ENCODE peak calls at places on chromosomes 13 and 19, in eight cellular contexts. One of them, this sample, is unnamed.

GRCh38 chr13:22569830-22570229 is 610.9 kb upstream of the SGCG start:
- DNase-seq in ovary: no peak
- DNase-seq in mammary epithelial cell: no peak
- DNase-seq in upper lobe of right lung: no peak
- DNase-seq in right atrium auricular region: no peak
- DNase-seq in esophagus squamous epithelium: no peak
- DNase-seq in Peyer's patch: no peak
- DNase-seq in colonic mucosa: no peak
- DNase-seq in this sample: no peak

GRCh38 chr19:3969435-3970312 is 1.2 kb downstream of the DAPK3 start:
- DNase-seq in esophagus squamous epithelium: no peak
- DNase-seq in ovary: peak; percentile 42
- DNase-seq in colonic mucosa: no peak
- DNase-seq in mammary epithelial cell: peak; percentile 95
- DNase-seq in right atrium auricular region: no peak
- DNase-seq in upper lobe of right lung: no peak
- DNase-seq in Peyer's patch: no peak
- DNase-seq in this sample: no peak

GRCh38 chr19:38693380-38694223 is 46.2 kb downstream of the ACTN4 start:
- DNase-seq in Peyer's patch: peak; percentile 53
- DNase-seq in colonic mucosa: no peak
- DNase-seq in mammary epithelial cell: peak; percentile 98
- DNase-seq in ovary: no peak
- DNase-seq in esophagus squamous epithelium: no peak
- DNase-seq in right atrium auricular region: no peak
- DNase-seq in upper lobe of right lung: peak; percentile 60
- DNase-seq in this sample: no peak

GRCh38 chr13:110070046-110070445 is 236.9 kb downstream of the COL4A1 start:
- DNase-seq in upper lobe of right lung: no peak
- DNase-seq in Peyer's patch: no peak
- DNase-seq in esophagus squamous epithelium: no peak
- DNase-seq in right atrium auricular region: no peak
- DNase-seq in mammary epithelial cell: no peak
- DNase-seq in ovary: no peak
- DNase-seq in colonic mucosa: no peak
- DNase-seq in this sample: no peak

GRCh38 chr13:108618233-108618632 is 11.2 kb upstream of the MYO16 start:
- DNase-seq in upper lobe of right lung: no peak
- DNase-seq in Peyer's patch: no peak
- DNase-seq in ovary: no peak
- DNase-seq in esophagus squamous epithelium: no peak
- DNase-seq in colonic mucosa: no peak
- DNase-seq in right atrium auricular region: no peak
- DNase-seq in mammary epithelial cell: no peak
- DNase-seq in this sample: no peak

GRCh38 chr13:27263438-27263837 is 7.2 kb upstream of the RASL11A start:
- DNase-seq in ovary: no peak
- DNase-seq in Peyer's patch: no peak
- DNase-seq in right atrium auricular region: no peak
- DNase-seq in upper lobe of right lung: no peak
- DNase-seq in colonic mucosa: no peak
- DNase-seq in esophagus squamous epithelium: no peak
- DNase-seq in mammary epithelial cell: no peak
- DNase-seq in this sample: no peak

GRCh38 chr19:1245884-1246816 is 2.2 kb upstream of the MIDN start:
- DNase-seq in colonic mucosa: peak; percentile 78
- DNase-seq in mammary epithelial cell: no peak
- DNase-seq in ovary: peak; percentile 80
- DNase-seq in right atrium auricular region: peak; percentile 90
- DNase-seq in esophagus squamous epithelium: no peak
- DNase-seq in Peyer's patch: no peak
- DNase-seq in upper lobe of right lung: peak; percentile 83
- DNase-seq in this sample: peak; percentile 77

GRCh38 chr19:45862564-45863334 is at the start of gene SYMPK:
- DNase-seq in colonic mucosa: peak; percentile 98
- DNase-seq in esophagus squamous epithelium: peak; percentile 95
- DNase-seq in right atrium auricular region: peak; percentile 99
- DNase-seq in ovary: peak; percentile 98
- DNase-seq in upper lobe of right lung: peak; percentile 99
- DNase-seq in Peyer's patch: peak; percentile 98
- DNase-seq in mammary epithelial cell: peak; percentile 98
- DNase-seq in this sample: peak; percentile 99

GRCh38 chr19:35268546-35269424 is at the start of gene USF2:
- DNase-seq in ovary: peak; percentile 81
- DNase-seq in right atrium auricular region: no peak
- DNase-seq in upper lobe of right lung: peak; percentile 91
- DNase-seq in Peyer's patch: peak; percentile 82
- DNase-seq in colonic mucosa: peak; percentile 73
- DNase-seq in mammary epithelial cell: peak; percentile 50
- DNase-seq in esophagus squamous epithelium: no peak
- DNase-seq in this sample: peak; percentile 86

DNA sequence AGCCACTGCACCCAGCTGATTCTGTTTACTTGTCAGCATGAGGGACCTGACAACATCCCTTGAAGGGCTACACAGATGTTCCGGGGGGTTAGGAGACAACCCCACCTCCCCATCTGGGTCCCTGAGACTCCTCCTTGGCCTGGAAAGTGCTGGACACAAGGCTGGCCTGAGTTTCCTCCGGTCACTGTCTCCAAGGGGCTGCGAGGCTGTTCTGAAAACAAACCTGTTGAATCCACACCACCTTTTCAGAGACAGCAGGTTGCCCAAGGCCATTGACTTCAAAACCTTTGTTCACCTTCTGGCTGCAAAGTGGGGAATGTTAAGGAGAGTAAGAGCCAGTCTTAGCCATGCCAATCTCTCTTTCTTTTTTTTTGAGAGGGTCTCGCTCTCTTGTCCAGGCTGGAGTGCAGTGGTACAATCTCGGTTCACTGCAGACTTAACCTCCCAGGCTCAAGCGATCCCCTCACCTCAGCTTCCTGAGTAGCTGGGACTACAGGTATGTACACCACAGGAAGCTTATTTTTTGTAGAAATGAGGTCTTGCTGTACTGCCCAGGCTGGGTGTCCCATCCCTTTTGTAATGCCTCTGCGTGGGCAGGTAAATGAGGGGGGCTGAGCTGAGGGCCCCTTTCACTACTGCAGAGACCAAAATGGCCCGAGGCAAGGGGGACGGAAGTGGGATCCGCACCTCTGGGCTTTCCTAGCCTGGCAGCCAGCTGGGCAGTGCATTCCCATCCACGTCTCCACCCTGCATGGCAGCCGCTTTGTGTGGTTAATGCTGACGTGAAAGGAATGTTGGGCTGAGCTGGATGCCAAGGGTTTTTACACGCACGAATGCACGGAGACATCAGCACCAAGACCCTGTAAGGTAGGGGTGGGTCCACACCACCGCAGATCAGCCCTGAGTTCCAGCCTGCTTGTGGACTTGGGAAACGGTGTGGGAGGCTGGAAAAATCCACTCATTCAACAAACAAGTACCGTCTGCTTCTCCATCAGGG is 1.9 kb upstream of the ZNF628 start:
- DNase-seq in upper lobe of right lung: no peak
- DNase-seq in esophagus squamous epithelium: no peak
- DNase-seq in ovary: no peak
- DNase-seq in Peyer's patch: no peak
- DNase-seq in mammary epithelial cell: peak; percentile 84
- DNase-seq in colonic mucosa: no peak
- DNase-seq in right atrium auricular region: no peak
- DNase-seq in this sample: no peak
- TF ChIP-seq CTCF in upper lobe of right lung: no peak
- TF ChIP-seq CTCF in esophagus squamous epithelium: no peak
- TF ChIP-seq CTCF in ovary: no peak
- TF ChIP-seq CTCF in Peyer's patch: no peak
- TF ChIP-seq CTCF in mammary epithelial cell: no peak
- TF ChIP-seq CTCF in colonic mucosa: no peak
- TF ChIP-seq CTCF in right atrium auricular region: no peak
- TF ChIP-seq CTCF in this sample: no peak

GRCh38 chr13:113169277-113170272 is 11.1 kb downstream of the PROZ start:
- DNase-seq in upper lobe of right lung: no peak
- DNase-seq in right atrium auricular region: no peak
- DNase-seq in mammary epithelial cell: no peak
- DNase-seq in Peyer's patch: no peak
- DNase-seq in ovary: no peak
- DNase-seq in esophagus squamous epithelium: no peak
- DNase-seq in colonic mucosa: no peak
- DNase-seq in this sample: no peak

GRCh38 chr13:113166681-113167080 is 8.2 kb downstream of the PROZ start:
- DNase-seq in ovary: no peak
- DNase-seq in esophagus squamous epithelium: no peak
- DNase-seq in upper lobe of right lung: no peak
- DNase-seq in Peyer's patch: no peak
- DNase-seq in mammary epithelial cell: no peak
- DNase-seq in right atrium auricular region: no peak
- DNase-seq in colonic mucosa: no peak
- DNase-seq in this sample: no peak

GRCh38 chr13:113167575-113167974 is 9.1 kb downstream of the PROZ start:
- DNase-seq in right atrium auricular region: no peak
- DNase-seq in upper lobe of right lung: no peak
- DNase-seq in esophagus squamous epithelium: no peak
- DNase-seq in mammary epithelial cell: no peak
- DNase-seq in ovary: no peak
- DNase-seq in colonic mucosa: no peak
- DNase-seq in Peyer's patch: no peak
- DNase-seq in this sample: no peak

GRCh38 chr13:113166266-113166665 is 7.8 kb downstream of the PROZ start:
- DNase-seq in upper lobe of right lung: no peak
- DNase-seq in Peyer's patch: no peak
- DNase-seq in colonic mucosa: no peak
- DNase-seq in esophagus squamous epithelium: no peak
- DNase-seq in right atrium auricular region: no peak
- DNase-seq in ovary: no peak
- DNase-seq in mammary epithelial cell: no peak
- DNase-seq in this sample: no peak

DNA sequence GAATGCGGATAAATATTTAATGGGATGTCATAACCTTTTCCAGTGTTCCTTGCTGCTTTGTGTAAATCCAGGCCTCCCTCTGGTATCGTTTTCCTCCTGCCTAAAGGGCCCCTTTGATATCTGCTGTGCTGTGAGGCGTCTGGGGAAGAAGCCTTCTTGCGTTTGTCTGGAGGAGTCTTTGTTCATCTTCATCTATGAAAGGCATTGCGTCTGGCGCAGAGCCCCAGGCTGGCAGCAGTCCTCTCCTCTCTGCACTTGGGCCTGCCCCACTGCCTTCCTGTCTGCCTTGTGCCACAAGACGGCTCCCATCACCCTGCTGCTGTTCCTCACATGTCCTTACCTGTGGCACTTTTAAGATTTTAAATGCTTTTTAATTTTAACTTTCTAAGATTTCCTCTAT is 9.8 kb downstream of the PROZ start:
- DNase-seq in ovary: no peak
- DNase-seq in colonic mucosa: no peak
- DNase-seq in Peyer's patch: no peak
- DNase-seq in esophagus squamous epithelium: no peak
- DNase-seq in mammary epithelial cell: no peak
- DNase-seq in upper lobe of right lung: no peak
- DNase-seq in right atrium auricular region: no peak
- DNase-seq in this sample: no peak
- H3K4me1 ChIP-seq in ovary: no peaks in the 10 kb centered on the region
- H3K4me1 ChIP-seq in colonic mucosa: no peaks in the 10 kb centered on the region
- H3K4me1 ChIP-seq in Peyer's patch: no peaks in the 10 kb centered on the region
- H3K4me1 ChIP-seq in esophagus squamous epithelium: no peaks in the 10 kb centered on the region
- H3K4me1 ChIP-seq in mammary epithelial cell: no peaks in the 10 kb centered on the region
- H3K4me1 ChIP-seq in upper lobe of right lung: no peaks in the 10 kb centered on the region
- H3K4me1 ChIP-seq in right atrium auricular region: no peaks in the 10 kb centered on the region
- H3K4me1 ChIP-seq in this sample: no peaks in the 10 kb centered on the region

GRCh38 chr13:36450534-36450933 is 18.2 kb downstream of the CCNA1 start:
- DNase-seq in upper lobe of right lung: no peak
- DNase-seq in colonic mucosa: no peak
- DNase-seq in esophagus squamous epithelium: no peak
- DNase-seq in ovary: no peak
- DNase-seq in mammary epithelial cell: no peak
- DNase-seq in right atrium auricular region: no peak
- DNase-seq in Peyer's patch: no peak
- DNase-seq in this sample: no peak

GRCh38 chr13:36454962-36455361 is 22.7 kb downstream of the CCNA1 start:
- DNase-seq in upper lobe of right lung: no peak
- DNase-seq in esophagus squamous epithelium: no peak
- DNase-seq in colonic mucosa: no peak
- DNase-seq in ovary: no peak
- DNase-seq in right atrium auricular region: no peak
- DNase-seq in mammary epithelial cell: no peak
- DNase-seq in Peyer's patch: no peak
- DNase-seq in this sample: no peak

GRCh38 chr13:36454121-36454520 is 21.8 kb downstream of the CCNA1 start:
- DNase-seq in colonic mucosa: no peak
- DNase-seq in Peyer's patch: no peak
- DNase-seq in upper lobe of right lung: no peak
- DNase-seq in right atrium auricular region: no peak
- DNase-seq in ovary: no peak
- DNase-seq in mammary epithelial cell: peak; percentile 21
- DNase-seq in esophagus squamous epithelium: no peak
- DNase-seq in this sample: no peak

GRCh38 chr13:36456577-36456976 is 24.3 kb downstream of the CCNA1 start:
- DNase-seq in mammary epithelial cell: no peak
- DNase-seq in upper lobe of right lung: no peak
- DNase-seq in esophagus squamous epithelium: no peak
- DNase-seq in Peyer's patch: no peak
- DNase-seq in colonic mucosa: no peak
- DNase-seq in ovary: no peak
- DNase-seq in right atrium auricular region: no peak
- DNase-seq in this sample: no peak

DNA sequence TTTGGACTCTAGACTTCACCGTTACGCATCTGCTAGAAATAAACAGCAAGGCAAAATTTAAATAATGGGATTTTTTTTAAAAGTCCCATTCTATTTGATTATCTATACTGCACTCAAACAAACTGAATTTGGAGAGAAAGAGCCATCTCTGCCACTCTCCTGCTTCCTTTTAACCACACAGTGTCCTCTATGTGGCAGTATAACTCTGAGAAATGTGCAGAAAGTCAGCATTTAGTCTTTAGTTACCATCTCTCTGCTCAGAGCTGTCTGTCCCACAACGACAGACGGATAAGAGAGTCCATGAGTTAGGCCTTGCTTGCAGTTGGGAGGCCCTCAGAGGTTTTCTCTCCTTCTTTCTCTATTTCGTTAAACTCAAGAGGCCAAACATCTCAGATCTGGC is 21.2 kb downstream of the CCNA1 start:
- DNase-seq in esophagus squamous epithelium: no peak
- DNase-seq in ovary: no peak
- DNase-seq in right atrium auricular region: no peak
- DNase-seq in upper lobe of right lung: no peak
- DNase-seq in mammary epithelial cell: no peak
- DNase-seq in colonic mucosa: no peak
- DNase-seq in Peyer's patch: no peak
- DNase-seq in this sample: no peak
- TF ChIP-seq CTCF in esophagus squamous epithelium: peak; percentile 7
- TF ChIP-seq CTCF in ovary: no peak
- TF ChIP-seq CTCF in right atrium auricular region: peak; percentile 63
- TF ChIP-seq CTCF in upper lobe of right lung: peak; percentile 33
- TF ChIP-seq CTCF in mammary epithelial cell: peak; percentile 48
- TF ChIP-seq CTCF in colonic mucosa: no peak
- TF ChIP-seq CTCF in Peyer's patch: no peak
- TF ChIP-seq CTCF in this sample: peak; percentile 22

DNA sequence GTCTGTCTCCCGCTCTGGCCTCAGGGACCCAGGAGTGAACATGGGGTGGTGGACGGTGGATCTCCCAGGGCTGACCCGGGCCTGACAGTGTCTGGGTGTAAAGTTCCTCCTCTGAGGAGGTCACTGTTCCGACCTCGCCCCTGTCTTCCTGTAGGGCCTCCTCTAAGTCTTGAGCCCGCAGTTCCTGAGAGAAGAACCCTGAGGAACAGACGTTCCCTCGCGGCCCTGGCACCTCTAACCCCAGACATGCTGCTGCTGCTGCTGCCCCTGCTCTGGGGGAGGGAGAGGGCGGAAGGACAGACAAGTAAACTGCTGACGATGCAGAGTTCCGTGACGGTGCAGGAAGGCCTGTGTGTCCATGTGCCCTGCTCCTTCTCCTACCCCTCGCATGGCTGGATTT is at the start of gene SIGLEC9:
- DNase-seq in esophagus squamous epithelium: no peak
- DNase-seq in mammary epithelial cell: no peak
- DNase-seq in Peyer's patch: no peak
- DNase-seq in colonic mucosa: no peak
- DNase-seq in upper lobe of right lung: peak; percentile 74
- DNase-seq in right atrium auricular region: no peak
- DNase-seq in ovary: peak; percentile 47
- DNase-seq in this sample: peak; percentile 79
- H3K4me1 ChIP-seq in esophagus squamous epithelium: no peaks in the 10 kb centered on the region
- H3K4me1 ChIP-seq in mammary epithelial cell: peaks cover 5% of the 10 kb centered on the region
- H3K4me1 ChIP-seq in Peyer's patch: no peaks in the 10 kb centered on the region
- H3K4me1 ChIP-seq in colonic mucosa: no peaks in the 10 kb centered on the region
- H3K4me1 ChIP-seq in upper lobe of right lung: peaks cover 12% of the 10 kb centered on the region
- H3K4me1 ChIP-seq in right atrium auricular region: no peaks in the 10 kb centered on the region
- H3K4me1 ChIP-seq in ovary: peaks cover 22% of the 10 kb centered on the region
- H3K4me1 ChIP-seq in this sample: peaks cover 30% of the 10 kb centered on the region

This sample was measured in lower lobe of right lung.